ENCODE peak calls at places on chromosome 7, in four cellular contexts. T, J, I and P are unnamed samples. For H3K4me1, the result is how much of the 10 kb centered on the place peaks cover.

GRCh38 chr7:100219271-100219737 is 445 bp upstream of the PVRIG start:
- DNase-seq in J (no peak), I (no peak), T (no peak), P (no peak)

GRCh38 chr7:96311967-96312366 is 9.9 kb downstream of the SLC25A13 start:
- DNase-seq in J (no peak), T (peak), I (no peak), P (no peak)

GRCh38 chr7:19491821-19492452 is 216.9 kb downstream of the POLR1F start:
- DNase-seq in J (peak), T (no peak), I (peak), P (no peak)

GRCh38 chr7:142461437-142461836 is 203.6 kb upstream of the PRSS58 start:
- DNase-seq in I (peak), J (no peak), T (no peak), P (no peak)

GRCh38 chr7:85516675-85517074 is 329.8 kb upstream of the SEMA3D start:
- DNase-seq in J (no peak), I (no peak), T (no peak), P (no peak)

GRCh38 chr7:26376208-26376917 is 84.7 kb downstream of the SNX10 start:
- DNase-seq in J (peak), T (peak), I (no peak), P (no peak)

GRCh38 chr7:107613439-107613838 is 33.4 kb downstream of the BCAP29 start:
- DNase-seq in I (no peak), J (no peak), T (no peak), P (no peak)

GRCh38 chr7:45657136-45657889 is 83.1 kb downstream of the ADCY1 start:
- DNase-seq in J (no peak), I (no peak), T (no peak), P (peak)

GRCh38 chr7:130430841-130431713 is 9.7 kb downstream of the CEP41 start:
- DNase-seq in T (no peak), J (no peak), I (no peak), P (no peak)

GRCh38 chr7:132895231-132895630 is 186.7 kb downstream of the CHCHD3 start:
- DNase-seq in J (no peak), T (no peak), I (no peak), P (peak)

DNA sequence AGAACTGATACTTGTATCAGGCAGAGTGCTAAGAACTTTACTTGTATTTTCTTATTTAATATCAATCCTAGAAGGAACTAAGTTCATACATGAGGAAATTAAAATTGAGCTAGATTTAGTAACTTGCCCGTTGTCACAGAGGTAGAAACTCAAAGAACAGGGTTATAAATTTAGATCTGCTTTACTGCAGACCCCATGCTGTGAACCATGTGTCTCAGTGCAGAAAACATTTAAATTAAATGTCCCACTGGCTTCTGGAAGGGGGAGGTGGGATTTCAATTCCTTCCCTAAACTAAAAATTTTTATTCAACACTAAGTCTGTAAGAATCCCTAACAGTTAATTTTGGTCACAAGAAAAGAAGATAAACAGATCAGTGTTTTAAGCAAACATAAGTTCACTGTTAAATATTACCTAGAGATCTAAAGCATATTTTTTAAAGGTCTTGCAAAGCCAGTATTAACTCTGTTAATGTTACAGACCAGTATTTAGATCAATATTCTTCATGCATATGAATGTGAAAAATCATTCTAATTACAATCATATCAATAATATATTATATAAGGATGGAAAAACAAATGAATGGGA is 23.1 kb downstream of the WASL start:
- DNase-seq in I (no peak), J (no peak), T (no peak), P (no peak)
- H3K4me1 ChIP-seq in I (under half), J (under half), T (under half), P (half or more)

DNA sequence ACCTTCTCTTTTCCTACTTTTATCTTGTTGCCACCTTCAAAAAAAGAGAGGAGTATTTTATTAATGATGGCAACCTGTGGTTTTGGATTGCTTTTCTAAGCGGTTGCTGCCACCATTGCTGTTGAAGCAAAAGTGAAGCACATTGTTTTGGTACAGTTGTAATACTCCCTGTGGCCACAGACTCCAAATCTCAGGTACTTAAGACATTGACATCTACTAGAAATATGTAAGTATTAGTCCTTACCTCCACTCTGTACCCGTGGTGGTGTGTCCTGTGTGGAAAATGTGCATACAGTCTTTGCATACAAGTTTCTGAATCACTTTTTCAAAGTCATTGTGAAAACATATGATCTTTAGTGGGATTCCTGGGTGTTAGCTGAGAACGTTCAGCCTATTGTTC is 85.7 kb downstream of the ANLN start:
- DNase-seq in J (no peak), I (no peak), T (no peak), P (no peak)
- H3K4me1 ChIP-seq in J (under half), I (under half), T (under half), P (under half)

GRCh38 chr7:69708857-69709256 is 110.6 kb downstream of the AUTS2 start:
- DNase-seq in T (no peak), I (no peak), J (no peak), P (no peak)

GRCh38 chr7:69703099-69703498 is 104.8 kb downstream of the AUTS2 start:
- DNase-seq in J (no peak), T (no peak), I (no peak), P (no peak)

GRCh38 chr7:69701241-69701741 is 103.0 kb downstream of the AUTS2 start:
- DNase-seq in T (no peak), J (no peak), I (no peak), P (no peak)

GRCh38 chr7:69702357-69702756 is 104.1 kb downstream of the AUTS2 start:
- DNase-seq in I (no peak), J (no peak), T (no peak), P (no peak)

GRCh38 chr7:69706070-69706469 is 107.8 kb downstream of the AUTS2 start:
- DNase-seq in I (no peak), T (no peak), J (no peak), P (no peak)
- H3K4me1 ChIP-seq in I (under half), T (under half), J (under half), P (under half)

GRCh38 chr7:141272417-141272816 is 198.6 kb downstream of the TMEM178B start:
- DNase-seq in I (no peak), J (no peak), T (no peak), P (no peak)
- H3K4me1 ChIP-seq in I (under half), J (under half), T (under half), P (under half)

DNA sequence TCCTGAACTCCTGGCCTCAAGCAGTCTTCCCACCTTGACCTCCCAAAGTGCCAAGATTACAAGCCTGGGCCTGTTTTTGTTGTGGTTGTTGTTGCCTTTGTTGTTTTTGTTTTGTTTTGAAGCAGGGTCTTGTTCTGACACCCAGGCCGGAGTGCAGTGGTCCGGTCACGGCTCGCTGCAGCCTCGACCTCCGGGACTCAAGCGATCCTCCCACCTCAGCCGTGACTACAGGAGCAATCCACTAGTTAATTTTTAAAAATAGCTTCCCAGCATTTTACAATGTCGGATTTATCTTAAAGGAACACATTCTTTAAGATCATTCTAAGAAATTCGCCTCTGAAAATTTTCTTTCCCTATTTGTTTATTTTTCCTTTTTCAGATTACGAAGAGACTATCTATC is 27.7 kb upstream of the AP5Z1 start:
- DNase-seq in J (no peak), I (no peak), T (no peak), P (no peak)
- H3K4me1 ChIP-seq in J (under half), I (under half), T (under half), P (under half)

GRCh38 chr7:55034776-55035175 is 16.0 kb downstream of the EGFR start:
- DNase-seq in T (no peak), J (no peak), I (no peak), P (peak)
- H3K4me1 ChIP-seq in T (under half), J (under half), I (under half), P (under half)

GRCh38 chr7:68547794-68548193 is 1050.5 kb upstream of the AUTS2 start:
- DNase-seq in J (no peak), I (no peak), T (no peak), P (no peak)
- H3K4me1 ChIP-seq in J (under half), I (under half), T (under half), P (under half)